ENCODE peak calls at places on chromosome 12, in seven cellular contexts. Z is IMR-90; V is CD4-positive, alpha-beta memory T cell; T is CD4-positive, alpha-beta T cell; G is Karpas-422; I is aorta; W is HCT116. L is an unnamed sample. For H3K9me3, the result is how much of the 10 kb centered on the place peaks cover.

GRCh38 chr12:120630139-120630895 is 10.1 kb upstream of the CABP1 start:
- DNase-seq in W (no peak), T (no peak), V (no peak), Z (no peak), G (no peak), I (no peak), L (no peak)

GRCh38 chr12:131044760-131045381 is 91.2 kb downstream of the ADGRD1 start:
- DNase-seq in W (no peak), T (peak), I (no peak), Z (no peak), G (no peak), V (peak), L (no peak)

GRCh38 chr12:124555168-124555928 is 12.1 kb downstream of the NCOR2 start:
- DNase-seq in G (no peak), Z (no peak), W (no peak), I (peak), V (no peak), T (no peak), L (no peak)

GRCh38 chr12:82858534-82858917 is 171.8 kb downstream of the TMTC2 start:
- DNase-seq in Z (no peak), T (no peak), G (no peak), W (no peak), I (no peak), V (no peak), L (no peak)

GRCh38 chr12:1760566-1761382 is 59.6 kb upstream of the LRTM2 start:
- DNase-seq in T (no peak), Z (peak), I (no peak), W (peak), V (no peak), G (no peak), L (no peak)

GRCh38 chr12:43105426-43105981 is 446.5 kb downstream of the ADAMTS20 start:
- DNase-seq in G (no peak), Z (no peak), W (no peak), T (no peak), I (no peak), V (no peak), L (no peak)

GRCh38 chr12:40446385-40446784 is 221.6 kb downstream of the LRRK2 start:
- DNase-seq in Z (peak), W (peak), T (no peak), G (peak), I (no peak), V (no peak), L (peak)

GRCh38 chr12:3218150-3218845 is 141.1 kb downstream of the TSPAN9 start:
- DNase-seq in T (no peak), I (peak), V (no peak), G (no peak), Z (peak), W (no peak), L (peak)

GRCh38 chr12:3081886-3082285 is 4.7 kb downstream of the TSPAN9 start:
- DNase-seq in T (no peak), Z (peak), G (no peak), V (no peak), I (no peak), W (no peak), L (no peak)

GRCh38 chr12:93315907-93316622 is 61.7 kb upstream of the NUDT4 start:
- DNase-seq in Z (peak), V (no peak), T (no peak), W (no peak), I (no peak), G (no peak), L (no peak)

GRCh38 chr12:93316623-93316971 is 61.1 kb upstream of the NUDT4 start:
- DNase-seq in Z (no peak), G (no peak), T (no peak), W (no peak), I (no peak), V (no peak), L (no peak)

GRCh38 chr12:93318720-93319522 is 58.8 kb upstream of the NUDT4 start:
- DNase-seq in W (no peak), Z (no peak), T (no peak), G (no peak), I (no peak), V (no peak), L (no peak)

GRCh38 chr12:93315385-93315906 is 62.3 kb upstream of the NUDT4 start:
- DNase-seq in Z (no peak), I (no peak), T (no peak), W (no peak), V (no peak), G (no peak), L (no peak)

GRCh38 chr12:93317227-93317626 is 60.5 kb upstream of the NUDT4 start:
- DNase-seq in T (no peak), V (no peak), G (no peak), I (no peak), Z (no peak), W (no peak), L (no peak)
- H3K27ac ChIP-seq in T (no peak), V (no peak), G (no peak), I (no peak), Z (no peak), W (no peak), L (no peak)

DNA sequence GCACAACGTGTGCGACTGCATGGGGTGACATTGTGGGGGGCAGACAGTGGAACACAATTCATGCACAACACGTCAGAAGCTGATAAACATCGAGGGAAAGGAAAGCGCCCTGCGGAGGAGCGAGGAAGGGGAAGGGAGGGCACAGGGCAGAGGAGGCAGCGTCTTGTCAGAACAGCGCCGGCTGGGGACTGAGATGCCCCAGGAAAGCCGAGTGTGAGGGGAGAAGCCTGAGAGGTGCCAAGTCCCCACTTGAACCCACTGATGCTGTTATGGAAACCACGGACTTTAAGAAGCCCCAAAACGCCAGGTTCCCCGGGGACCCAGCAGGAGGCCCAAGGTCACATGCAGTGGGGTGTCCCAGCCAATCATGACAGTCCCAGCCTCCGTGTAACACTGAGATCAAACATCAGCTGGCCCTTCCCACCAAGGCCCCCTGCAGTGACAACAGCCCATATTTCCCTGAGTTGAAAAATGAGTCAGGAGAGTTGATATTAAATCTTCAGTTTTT is 70.0 kb downstream of the GALNT9 start:
- DNase-seq in V (no peak), Z (no peak), I (no peak), T (no peak), W (no peak), G (no peak), L (no peak)
- H3K9me3 ChIP-seq in V (under half), Z (under half), I (under half), T (under half), W (under half), G (under half), L (under half)

GRCh38 chr12:105317453-105317852 is 13.0 kb upstream of the C12orf75 start:
- DNase-seq in V (no peak), W (no peak), T (no peak), Z (peak), I (no peak), G (no peak), L (no peak)

GRCh38 chr12:105316931-105317330 is 13.6 kb upstream of the C12orf75 start:
- DNase-seq in G (no peak), W (no peak), T (no peak), V (no peak), Z (no peak), I (no peak), L (no peak)

GRCh38 chr12:105319691-105320209 is 10.7 kb upstream of the C12orf75 start:
- DNase-seq in W (no peak), G (peak), I (no peak), T (no peak), V (no peak), Z (no peak), L (peak)

GRCh38 chr12:105317942-105318614 is 12.4 kb upstream of the C12orf75 start:
- DNase-seq in W (no peak), I (no peak), Z (no peak), V (no peak), T (no peak), G (no peak), L (no peak)

GRCh38 chr12:105318651-105319483 is 11.6 kb upstream of the C12orf75 start:
- DNase-seq in I (no peak), Z (no peak), G (no peak), W (no peak), T (no peak), V (no peak), L (no peak)
- H3K27ac ChIP-seq in I (no peak), Z (peak), G (no peak), W (no peak), T (no peak), V (no peak), L (no peak)

GRCh38 chr12:34334953-34335743 is 312.9 kb downstream of the ALG10 start:
- DNase-seq in G (no peak), I (no peak), Z (no peak), T (no peak), V (no peak), W (no peak), L (no peak)
- H3K9me3 ChIP-seq in G (under half), I (under half), Z (half or more), T (under half), V (under half), W (under half), L (under half)

GRCh38 chr12:47818007-47818376 is 1.7 kb downstream of the HDAC7 start:
- DNase-seq in G (no peak), T (no peak), I (peak), V (no peak), W (no peak), Z (no peak), L (no peak)
- H3K27ac ChIP-seq in G (peak), T (peak), I (no peak), V (peak), W (peak), Z (peak), L (peak)

GRCh38 chr12:129073157-129073915 is 220.1 kb downstream of the GLT1D1 start:
- DNase-seq in G (no peak), I (no peak), W (no peak), V (no peak), Z (no peak), T (no peak), L (no peak)

GRCh38 chr12:129075451-129076208 is 222.4 kb downstream of the GLT1D1 start:
- DNase-seq in Z (no peak), T (no peak), G (no peak), I (no peak), V (no peak), W (no peak), L (no peak)

GRCh38 chr12:129069886-129070285 is 216.6 kb downstream of the GLT1D1 start:
- DNase-seq in T (no peak), Z (no peak), I (no peak), G (no peak), V (no peak), W (no peak), L (no peak)

GRCh38 chr12:129076466-129077325 is 223.4 kb downstream of the GLT1D1 start:
- DNase-seq in V (no peak), G (no peak), T (no peak), I (no peak), W (no peak), Z (no peak), L (no peak)

GRCh38 chr12:129074379-129074778 is 221.1 kb downstream of the GLT1D1 start:
- DNase-seq in V (no peak), T (no peak), I (no peak), Z (no peak), G (no peak), W (no peak), L (no peak)
- H3K9me3 ChIP-seq in V (under half), T (under half), I (under half), Z (under half), G (under half), W (under half), L (under half)

L was measured in OCI-LY7.